ENCODE peak calls at places on chromosomes 5 and 9, in eight cellular contexts. Q is fibroblast of the aortic adventitia, O is endothelial cell, B is hepatocyte, W is astrocyte of the cerebellum, T is GM23338, R is B cell, D is brain microvascular endothelial cell. S is an unnamed sample.

GRCh38 chr9:31445960-31446359 is 938.5 kb upstream of the ACO1 start:
- DNase-seq in Q (no peak), O (no peak), B (no peak), W (no peak), T (peak; percentile 9), R (no peak), D (no peak), S (no peak)

GRCh38 chr5:206406-206805 is 11.5 kb downstream of the CCDC127 start:
- DNase-seq in Q (peak; percentile 83), O (no peak), B (no peak), W (no peak), T (no peak), R (no peak), D (no peak), S (no peak)

GRCh38 chr5:139451176-139451575 is 11.4 kb downstream of the ECSCR start:
- DNase-seq in Q (no peak), O (no peak), B (no peak), W (no peak), T (no peak), R (no peak), D (no peak), S (peak; percentile 28)

GRCh38 chr9:131739988-131740648 is at the start of gene RAPGEF1:
- DNase-seq in Q (peak; percentile 27), O (peak; percentile 88), B (peak; percentile 84), W (no peak), T (peak; percentile 77), R (peak; percentile 81), D (no peak), S (peak; percentile 76)

GRCh38 chr9:21336467-21336866 is 1.3 kb upstream of the KLHL9 start:
- DNase-seq in Q (no peak), O (no peak), B (no peak), W (no peak), T (peak; percentile 20), R (no peak), D (no peak), S (no peak)

GRCh38 chr9:124617477-124618141 is 110.4 kb upstream of the NR5A1 start:
- DNase-seq in Q (peak; percentile 84), O (peak; percentile 85), B (peak; percentile 83), W (peak; percentile 75), T (peak; percentile 87), R (peak; percentile 76), D (peak; percentile 76), S (peak; percentile 86)

GRCh38 chr5:52989781-52990530 is 804 bp downstream of the ITGA2 start:
- DNase-seq in Q (peak; percentile 69), O (peak; percentile 55), B (peak; percentile 69), W (no peak), T (peak; percentile 71), R (no peak), D (peak; percentile 47), S (peak; percentile 56)

GRCh38 chr5:34522599-34523381 is 133.3 kb upstream of the RAI14 start:
- DNase-seq in Q (peak; percentile 93), O (peak; percentile 64), B (peak; percentile 93), W (peak; percentile 84), T (peak; percentile 99), R (peak; percentile 68), D (peak; percentile 93), S (peak; percentile 70)

GRCh38 chr9:115289757-115290208 is 171.8 kb upstream of the TNC start:
- DNase-seq in Q (peak; percentile 55), O (no peak), B (peak; percentile 54), W (peak; percentile 83), T (no peak), R (no peak), D (peak; percentile 85), S (no peak)

GRCh38 chr5:94903719-94904118 is 285.2 kb downstream of the SLF1 start:
- DNase-seq in Q (no peak), O (no peak), B (no peak), W (no peak), T (no peak), R (no peak), D (no peak), S (no peak)

GRCh38 chr9:21070171-21070571 is 7.6 kb downstream of the IFNB1 start:
- DNase-seq in Q (peak; percentile 99), O (peak; percentile 47), B (peak; percentile 76), W (peak; percentile 93), T (peak; percentile 49), R (no peak), D (peak; percentile 94), S (no peak)

GRCh38 chr9:128689820-128690683 is 1.0 kb downstream of the SET start:
- DNase-seq in Q (peak; percentile 39), O (peak; percentile 41), B (peak; percentile 80), W (no peak), T (peak; percentile 76), R (peak; percentile 57), D (no peak), S (peak; percentile 57)

GRCh38 chr9:15469406-15469805 is 41.4 kb downstream of the PSIP1 start:
- DNase-seq in Q (peak; percentile 13), O (no peak), B (no peak), W (no peak), T (no peak), R (no peak), D (peak; percentile 1), S (no peak)

GRCh38 chr5:172284275-172284971 is 859 bp upstream of the UBTD2 start:
- DNase-seq in Q (peak; percentile 79), O (no peak), B (peak; percentile 11), W (no peak), T (no peak), R (no peak), D (no peak), S (peak; percentile 30)

GRCh38 chr9:81465468-81466002 is 223.8 kb downstream of the TLE1 start:
- DNase-seq in Q (no peak), O (no peak), B (no peak), W (no peak), T (no peak), R (no peak), D (peak; percentile 27), S (no peak)
- TF ChIP-seq CTCF in Q (no peak), O (no peak), B (no peak), W (peak; percentile 8), T (peak; percentile 40), R (no peak), D (peak; percentile 35), S (no peak)

GRCh38 chr9:130432362-130432761 is 12.4 kb upstream of the ASS1 start:
- DNase-seq in Q (no peak), O (no peak), B (no peak), W (no peak), T (no peak), R (no peak), D (no peak), S (no peak)
- TF ChIP-seq CTCF in Q (no peak), O (no peak), B (no peak), W (no peak), T (peak; percentile 13), R (no peak), D (no peak), S (no peak)

DNA sequence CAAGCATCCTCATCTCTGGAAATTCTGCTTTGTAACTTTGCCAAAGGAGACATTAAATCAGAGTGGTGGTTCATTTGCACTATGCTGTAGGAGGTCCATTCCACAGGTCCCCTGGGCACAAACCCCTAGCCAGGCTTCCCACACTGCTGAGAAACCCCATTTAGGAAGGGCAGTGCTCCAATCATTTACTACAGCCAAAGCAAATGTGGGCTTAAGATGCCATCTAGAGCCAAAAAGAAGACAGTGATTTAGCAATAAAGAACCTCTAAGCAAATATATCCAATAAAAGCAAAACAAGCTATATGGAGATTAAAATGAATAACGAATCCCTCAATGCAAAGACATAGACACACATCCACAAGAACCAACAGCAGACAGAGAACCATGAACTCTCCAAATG is 129.0 kb upstream of the ALDH1B1 start:
- DNase-seq in Q (peak; percentile 60), O (no peak), B (no peak), W (peak; percentile 16), T (peak; percentile 48), R (no peak), D (peak; percentile 16), S (no peak)
- TF ChIP-seq CTCF in Q (peak; percentile 29), O (no peak), B (peak; percentile 45), W (peak; percentile 28), T (peak; percentile 60), R (no peak), D (peak; percentile 40), S (no peak)

GRCh38 chr5:147464211-147464610 is 45.7 kb downstream of the DPYSL3 start:
- DNase-seq in Q (peak; percentile 56), O (peak; percentile 65), B (peak; percentile 71), W (no peak), T (peak; percentile 97), R (no peak), D (peak; percentile 46), S (no peak)
- TF ChIP-seq CTCF in Q (peak; percentile 43), O (peak; percentile 71), B (peak; percentile 52), W (peak; percentile 51), T (peak; percentile 85), R (no peak), D (peak; percentile 68), S (no peak)

S was measured in activated CD8-positive, alpha-beta T cell treated with anti-CD3 and anti-CD28 coated beads for 36 hours.